ENCODE peak calls at places on chromosomes 16 and 17, in nine cellular contexts. Y is foreskin keratinocyte; J is ovary; P is cardiac muscle cell; S is T-helper 2 cell; I is caudate nucleus; A is HS-5; Q is stimulated activated naive B cell treated with anti-CD40 and anti-IgM and Interleukin-4, amounts not matched to agents 10 μg/mL and 1 μg/mL and 100 μg/mL, for 72 hours; R is iris pigment epithelial cell. Z is an unnamed sample.
A peak's percentile ranks its signal among the peaks of the same experiment; 100 is the strongest.

GRCh38 chr16:11783319-11784047 is 13.6 kb downstream of the ZC3H7A start:
- DNase-seq in Y (peak; percentile 51), J (no peak), P (peak; percentile 67), S (no peak), I (no peak), A (no peak), Q (peak; percentile 59), R (peak; percentile 77), Z (peak; percentile 61)

GRCh38 chr17:78146881-78147280 is 696 bp downstream of the C17orf99 start:
- DNase-seq in Y (no peak), J (no peak), P (no peak), S (no peak), I (no peak), A (no peak), Q (no peak), R (no peak), Z (no peak)

GRCh38 chr17:47720754-47721533 is 12.1 kb upstream of the TBX21 start:
- DNase-seq in Y (no peak), J (no peak), P (peak; percentile 25), S (no peak), I (no peak), A (no peak), Q (peak; percentile 90), R (no peak), Z (peak; percentile 64)

GRCh38 chr17:76027159-76027839 is at the start of gene EVPL:
- DNase-seq in Y (peak; percentile 93), J (no peak), P (no peak), S (no peak), I (no peak), A (no peak), Q (no peak), R (no peak), Z (no peak)

GRCh38 chr16:27618611-27619380 is 68.9 kb downstream of the KATNIP start:
- DNase-seq in Y (no peak), J (no peak), P (no peak), S (no peak), I (peak; percentile 34), A (no peak), Q (no peak), R (peak; percentile 50), Z (no peak)

GRCh38 chr17:81514735-81515529 is 2.3 kb upstream of the ACTG1 start:
- DNase-seq in Y (peak; percentile 63), J (peak; percentile 89), P (peak; percentile 90), S (peak; percentile 49), I (no peak), A (no peak), Q (peak; percentile 79), R (peak; percentile 81), Z (peak; percentile 92)

GRCh38 chr17:75241143-75241430 is 20.3 kb downstream of the GGA3 start:
- DNase-seq in Y (no peak), J (no peak), P (peak; percentile 62), S (no peak), I (no peak), A (no peak), Q (no peak), R (no peak), Z (no peak)

GRCh38 chr17:57580055-57580739 is 164.9 kb downstream of the CCDC182 start:
- DNase-seq in Y (no peak), J (no peak), P (no peak), S (no peak), I (no peak), A (no peak), Q (no peak), R (no peak), Z (no peak)

GRCh38 chr16:55189975-55190636 is 133.9 kb upstream of the IRX6 start:
- DNase-seq in Y (no peak), J (no peak), P (no peak), S (no peak), I (no peak), A (no peak), Q (no peak), R (no peak), Z (no peak)

GRCh38 chr16:86093801-86094750 is 195.1 kb downstream of the IRF8 start:
- DNase-seq in Y (no peak), J (no peak), P (no peak), S (no peak), I (no peak), A (no peak), Q (no peak), R (no peak), Z (no peak)

GRCh38 chr16:2926660-2927646 is 15.2 kb downstream of the FLYWCH1 start:
- DNase-seq in Y (peak; percentile 73), J (peak; percentile 89), P (peak; percentile 91), S (peak; percentile 65), I (peak; percentile 71), A (no peak), Q (peak; percentile 78), R (peak; percentile 81), Z (peak; percentile 83)

GRCh38 chr16:1947369-1947670 is 4.3 kb upstream of the MSRB1 start:
- DNase-seq in Y (no peak), J (no peak), P (no peak), S (no peak), I (no peak), A (no peak), Q (no peak), R (no peak), Z (no peak)

GRCh38 chr17:50953831-50954601 is 87.9 kb upstream of the TOB1 start:
- DNase-seq in Y (peak; percentile 81), J (peak; percentile 73), P (peak; percentile 70), S (no peak), I (no peak), A (no peak), Q (no peak), R (peak; percentile 77), Z (peak; percentile 73)

GRCh38 chr17:79188048-79188447 is 113.4 kb downstream of the ENGASE start:
- DNase-seq in Y (no peak), J (no peak), P (peak; percentile 6), S (no peak), I (no peak), A (no peak), Q (no peak), R (peak; percentile 26), Z (no peak)

GRCh38 chr16:83878838-83879237 is 20.1 kb upstream of the MLYCD start:
- DNase-seq in Y (peak; percentile 33), J (no peak), P (peak; percentile 73), S (no peak), I (no peak), A (no peak), Q (no peak), R (peak; percentile 53), Z (peak; percentile 67)

GRCh38 chr17:34301986-34302385 is 16.4 kb downstream of the CCL11 start:
- DNase-seq in Y (no peak), J (no peak), P (peak; percentile 41), S (no peak), I (no peak), A (no peak), Q (no peak), R (no peak), Z (peak; percentile 34)

GRCh38 chr16:12092347-12092882 is 115.9 kb downstream of the SNX29 start:
- DNase-seq in Y (no peak), J (peak; percentile 21), P (peak; percentile 89), S (no peak), I (no peak), A (peak; percentile 86), Q (no peak), R (peak; percentile 93), Z (peak; percentile 91)

GRCh38 chr17:42441717-42442565 is 16.7 kb upstream of the ATP6V0A1 start:
- DNase-seq in Y (no peak), J (no peak), P (no peak), S (no peak), I (no peak), A (no peak), Q (no peak), R (no peak), Z (no peak)